ENCODE peak calls at places on chromosomes 7 and 10, in seven cellular contexts. I, E, W, P, H, M and S are unnamed samples. For H3K36me3, the result is how much of the 10 kb centered on the place peaks cover.

GRCh38 chr10:29435809-29436501 is 147.1 kb downstream of the LYZL1 start:
- DNase-seq in I (no peak), P (no peak), W (no peak), M (no peak), E (peak), H (no peak), S (no peak)

GRCh38 chr7:22397981-22398380 is 41.0 kb upstream of the RAPGEF5 start:
- DNase-seq in W (no peak), E (no peak), I (no peak), M (no peak), P (no peak), H (no peak), S (no peak)

GRCh38 chr10:84525120-84525806 is 196.9 kb downstream of the CCSER2 start:
- DNase-seq in W (no peak), I (no peak), M (peak), H (no peak), P (no peak), E (no peak), S (no peak)

GRCh38 chr7:37342170-37342569 is 106.5 kb downstream of the ELMO1 start:
- DNase-seq in W (no peak), I (no peak), H (no peak), M (no peak), P (no peak), E (no peak), S (no peak)

GRCh38 chr7:109745677-109746410 is 1176.2 kb downstream of the DNAJB9 start:
- DNase-seq in P (no peak), H (no peak), E (no peak), I (no peak), W (no peak), M (no peak), S (no peak)

GRCh38 chr7:144854839-144855424 is 19.1 kb upstream of the TPK1 start:
- DNase-seq in H (no peak), P (no peak), E (peak), I (peak), M (peak), W (no peak), S (no peak)

GRCh38 chr7:78379148-78379547 is 580.6 kb downstream of the PHTF2 start:
- DNase-seq in P (no peak), H (no peak), I (no peak), M (no peak), E (no peak), W (no peak), S (no peak)

GRCh38 chr10:98414932-98415709 is at the start of gene PYROXD2:
- DNase-seq in E (peak), I (peak), M (peak), W (peak), H (peak), P (peak), S (peak)

GRCh38 chr10:131998050-131998844 is 16.5 kb upstream of the BNIP3 start:
- DNase-seq in E (no peak), I (no peak), H (no peak), W (no peak), M (no peak), P (no peak), S (no peak)

GRCh38 chr10:23294638-23295247 is 49.9 kb downstream of the C10orf67 start:
- DNase-seq in H (no peak), E (peak), W (no peak), I (no peak), P (no peak), M (no peak), S (no peak)

GRCh38 chr10:114335614-114336013 is 68.7 kb downstream of the AFAP1L2 start:
- DNase-seq in H (no peak), E (no peak), W (no peak), M (no peak), I (no peak), P (no peak), S (no peak)

GRCh38 chr10:130957978-130958377 is 353.5 kb downstream of the TCERG1L start:
- DNase-seq in M (no peak), I (no peak), P (no peak), W (no peak), H (no peak), E (no peak), S (no peak)

GRCh38 chr10:107546986-107547385 is 382.5 kb upstream of the SORCS1 start:
- DNase-seq in I (no peak), E (no peak), W (no peak), P (no peak), H (no peak), M (no peak), S (no peak)

GRCh38 chr7:29285861-29286260 is 91.3 kb downstream of the CHN2 start:
- DNase-seq in M (no peak), W (no peak), I (no peak), E (no peak), H (no peak), P (no peak), S (no peak)

GRCh38 chr10:21687197-21687993 is 153.4 kb downstream of the MLLT10 start:
- DNase-seq in H (no peak), E (peak), P (no peak), I (no peak), M (no peak), W (no peak), S (no peak)

GRCh38 chr7:95723583-95724180 is 48.7 kb upstream of the DYNC1I1 start:
- DNase-seq in P (peak), I (no peak), M (peak), H (no peak), W (no peak), E (peak), S (peak)

GRCh38 chr7:26291251-26291650 is 411 bp upstream of the SNX10 start:
- DNase-seq in P (no peak), W (no peak), H (no peak), M (no peak), I (no peak), E (no peak), S (no peak)

GRCh38 chr10:26890956-26891355 is 30.2 kb upstream of the ABI1 start:
- DNase-seq in H (peak), M (peak), P (peak), E (peak), I (peak), W (peak), S (peak)

GRCh38 chr7:136278057-136278456 is 300.9 kb upstream of the MTPN start:
- DNase-seq in I (no peak), H (no peak), E (no peak), P (no peak), M (no peak), W (no peak), S (no peak)

GRCh38 chr7:64541438-64542359 is 21.2 kb downstream of the ZNF680 start:
- DNase-seq in I (no peak), H (no peak), E (peak), M (no peak), W (no peak), P (no peak), S (peak)

GRCh38 chr7:128932862-128933821 is 4.6 kb upstream of the IRF5 start:
- DNase-seq in W (no peak), E (peak), M (no peak), P (peak), I (no peak), H (no peak), S (no peak)
- H3K36me3 ChIP-seq in W (under half), E (under half), M (under half), P (under half), I (under half), H (under half), S (under half)

GRCh38 chr7:107936312-107936711 is 45.3 kb downstream of the DLD start:
- DNase-seq in E (no peak), P (no peak), H (no peak), M (no peak), I (no peak), W (no peak), S (no peak)
- H3K36me3 ChIP-seq in E (under half), P (under half), H (half or more), M (under half), I (under half), W (half or more), S (under half)

GRCh38 chr10:13187135-13187534 is 25.8 kb downstream of the MCM10 start:
- DNase-seq in M (no peak), I (no peak), H (no peak), W (no peak), E (no peak), P (no peak), S (no peak)
- H3K36me3 ChIP-seq in M (under half), I (under half), H (under half), W (half or more), E (under half), P (under half), S (under half)

GRCh38 chr10:86718556-86718955 is 37.9 kb upstream of the BMPR1A start:
- DNase-seq in H (no peak), W (no peak), M (no peak), I (no peak), P (no peak), E (no peak), S (no peak)
- H3K36me3 ChIP-seq in H (under half), W (under half), M (under half), I (under half), P (under half), E (half or more), S (under half)

DNA sequence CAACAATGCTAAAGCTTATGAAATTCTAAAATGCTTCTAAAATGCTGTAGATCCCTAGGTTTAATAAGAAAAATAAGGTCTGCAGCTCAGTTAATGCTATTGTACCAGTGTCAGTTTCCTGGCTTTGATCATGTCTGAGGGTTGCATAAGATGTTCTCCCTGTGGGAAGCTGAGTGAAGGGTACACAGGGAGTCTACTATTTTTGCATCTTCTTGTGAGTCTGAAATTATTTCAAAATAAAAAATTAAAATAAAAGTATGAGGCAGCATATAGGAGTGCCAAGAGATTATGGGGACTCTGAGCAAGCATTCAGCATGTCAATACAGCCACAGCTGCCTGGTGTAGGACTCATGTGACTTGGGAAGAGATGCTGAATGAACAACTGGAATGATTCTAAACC is 14.7 kb downstream of the CHST15 start:
- DNase-seq in H (no peak), E (peak), I (no peak), P (no peak), W (no peak), M (no peak), S (no peak)
- H3K36me3 ChIP-seq in H (under half), E (under half), I (under half), P (under half), W (under half), M (under half), S (under half)

DNA sequence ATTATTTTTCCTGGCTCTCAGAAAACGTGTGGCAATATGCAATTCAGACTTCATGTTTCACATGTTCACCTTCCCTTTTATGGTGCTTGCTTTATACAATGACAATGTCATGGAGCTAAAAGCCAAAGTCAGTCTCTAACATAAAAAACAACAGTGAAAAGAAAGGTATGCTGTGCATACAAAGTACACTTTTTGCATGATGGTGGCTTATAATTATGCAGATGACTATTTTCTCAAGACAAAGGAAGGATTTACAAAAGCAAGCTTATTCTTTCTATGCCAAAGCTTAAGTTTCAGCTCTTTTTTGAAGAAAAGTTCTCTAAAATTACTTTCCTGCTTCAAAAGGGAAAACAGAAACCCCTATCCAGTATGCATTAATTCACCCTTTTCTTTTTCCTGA is 15.6 kb downstream of the ERCC6 start:
- DNase-seq in M (no peak), W (no peak), P (no peak), I (no peak), E (no peak), H (no peak), S (no peak)
- H3K36me3 ChIP-seq in M (under half), W (half or more), P (under half), I (half or more), E (under half), H (half or more), S (under half)

DNA sequence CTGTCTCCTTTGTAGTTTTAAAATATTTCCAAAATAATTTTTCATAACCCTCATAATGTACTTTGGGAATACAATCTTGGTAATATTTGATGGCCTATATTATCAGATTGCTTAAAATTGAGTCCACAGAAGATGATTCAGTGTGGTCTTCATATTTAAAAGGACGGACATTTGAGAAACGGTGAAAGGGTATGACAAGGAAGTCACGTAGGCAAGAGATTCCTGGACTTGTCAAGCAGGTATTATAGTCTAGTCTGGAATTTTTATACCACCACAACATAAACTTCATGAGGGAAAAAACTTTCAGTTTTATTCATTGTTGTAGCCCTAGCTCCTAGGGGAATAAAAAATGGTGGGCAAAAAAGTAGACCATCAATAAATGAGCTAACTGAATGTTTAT is 82.3 kb downstream of the KMT2E start:
- DNase-seq in H (no peak), M (no peak), P (no peak), W (no peak), E (no peak), I (peak), S (no peak)
- H3K36me3 ChIP-seq in H (half or more), M (under half), P (under half), W (half or more), E (half or more), I (under half), S (under half)

GRCh38 chr7:74105992-74106391 is 22.4 kb downstream of the LIMK1 start:
- DNase-seq in H (no peak), W (no peak), P (no peak), E (no peak), I (no peak), M (no peak), S (no peak)
- H3K36me3 ChIP-seq in H (half or more), W (half or more), P (under half), E (under half), I (under half), M (under half), S (under half)

GRCh38 chr10:119058005-119058404 is 22.6 kb downstream of the EIF3A start:
- DNase-seq in W (no peak), E (no peak), P (no peak), H (no peak), M (no peak), I (no peak), S (no peak)

GRCh38 chr10:119060107-119060506 is 20.5 kb downstream of the EIF3A start:
- DNase-seq in I (no peak), E (no peak), M (no peak), H (no peak), P (no peak), W (no peak), S (no peak)

GRCh38 chr10:119061926-119062325 is 18.7 kb downstream of the EIF3A start:
- DNase-seq in P (no peak), H (no peak), E (no peak), I (no peak), M (no peak), W (no peak), S (no peak)

GRCh38 chr10:119059557-119059956 is 21.1 kb downstream of the EIF3A start:
- DNase-seq in I (no peak), H (no peak), W (no peak), E (no peak), P (no peak), M (no peak), S (no peak)

GRCh38 chr10:119061352-119061751 is 19.3 kb downstream of the EIF3A start:
- DNase-seq in P (no peak), M (no peak), W (no peak), I (no peak), E (no peak), H (no peak), S (no peak)
- H3K36me3 ChIP-seq in P (under half), M (under half), W (half or more), I (half or more), E (half or more), H (half or more), S (under half)

DNA sequence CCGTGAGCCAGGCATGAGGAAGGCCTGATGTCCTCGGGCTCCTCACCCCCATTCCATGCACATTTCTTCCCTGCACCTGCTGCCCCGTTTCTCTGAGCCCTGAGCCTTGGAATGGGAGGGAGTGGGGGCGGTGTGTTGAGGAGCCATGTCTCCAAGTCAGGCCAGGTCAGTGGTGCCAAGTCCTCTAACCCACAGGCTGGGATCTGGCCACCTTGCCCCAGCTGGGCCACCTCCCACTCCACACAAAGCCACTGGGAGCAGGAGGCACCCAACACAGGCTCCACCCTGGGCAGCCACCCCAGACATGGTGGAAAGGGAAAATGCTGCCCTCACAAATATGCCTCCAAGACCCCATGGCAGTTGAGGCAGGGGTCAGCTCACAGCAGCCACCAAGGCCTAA is 27.7 kb downstream of the ZCCHC24 start:
- DNase-seq in P (no peak), W (no peak), E (no peak), M (no peak), I (no peak), H (no peak), S (no peak)
- H3K36me3 ChIP-seq in P (under half), W (under half), E (under half), M (under half), I (under half), H (under half), S (under half)